ENCODE peak calls at places on chromosomes 5 and 9, in seven cellular contexts. One of them, this sample, is unnamed.

GRCh38 chr9:136995772-136996308 is 528 bp downstream of the CLIC3 start:
- DNase-seq in activated CD4-positive, alpha-beta memory T cell treated with anti-CD3 and anti-CD28 coated beads, Interleukin-2, amount 10 ng/mL, durations not matched to agents 7 days and 5 days: no peak
- DNase-seq in activated CD4-positive, alpha-beta T cell treated with anti-CD3 and anti-CD28 coated beads, Interleukin-2, amount 10 ng/mL, durations not matched to agents 7 days and 5 days: no peak
- DNase-seq in AG20443: peak
- DNase-seq in KBM-7: no peak
- DNase-seq in GM12891: no peak
- DNase-seq in HFFc6: peak
- DNase-seq in this sample: no peak

GRCh38 chr5:141846031-141846430 is 32.2 kb downstream of the PCDH1 start:
- DNase-seq in HFFc6: peak
- DNase-seq in activated CD4-positive, alpha-beta memory T cell treated with anti-CD3 and anti-CD28 coated beads, Interleukin-2, amount 10 ng/mL, durations not matched to agents 7 days and 5 days: no peak
- DNase-seq in AG20443: no peak
- DNase-seq in activated CD4-positive, alpha-beta T cell treated with anti-CD3 and anti-CD28 coated beads, Interleukin-2, amount 10 ng/mL, durations not matched to agents 7 days and 5 days: no peak
- DNase-seq in KBM-7: no peak
- DNase-seq in GM12891: no peak
- DNase-seq in this sample: no peak

GRCh38 chr9:135290086-135290485 is 189.5 kb upstream of the PPP1R26 start:
- DNase-seq in activated CD4-positive, alpha-beta T cell treated with anti-CD3 and anti-CD28 coated beads, Interleukin-2, amount 10 ng/mL, durations not matched to agents 7 days and 5 days: no peak
- DNase-seq in GM12891: no peak
- DNase-seq in AG20443: no peak
- DNase-seq in activated CD4-positive, alpha-beta memory T cell treated with anti-CD3 and anti-CD28 coated beads, Interleukin-2, amount 10 ng/mL, durations not matched to agents 7 days and 5 days: no peak
- DNase-seq in HFFc6: no peak
- DNase-seq in KBM-7: no peak
- DNase-seq in this sample: no peak

GRCh38 chr9:36101916-36102741 is 34.4 kb upstream of the GLIPR2 start:
- DNase-seq in activated CD4-positive, alpha-beta T cell treated with anti-CD3 and anti-CD28 coated beads, Interleukin-2, amount 10 ng/mL, durations not matched to agents 7 days and 5 days: no peak
- DNase-seq in activated CD4-positive, alpha-beta memory T cell treated with anti-CD3 and anti-CD28 coated beads, Interleukin-2, amount 10 ng/mL, durations not matched to agents 7 days and 5 days: no peak
- DNase-seq in HFFc6: peak
- DNase-seq in AG20443: peak
- DNase-seq in GM12891: no peak
- DNase-seq in KBM-7: no peak
- DNase-seq in this sample: no peak

GRCh38 chr5:74124826-74125225 is 498.8 kb downstream of the ARHGEF28 start:
- DNase-seq in KBM-7: no peak
- DNase-seq in HFFc6: no peak
- DNase-seq in GM12891: no peak
- DNase-seq in activated CD4-positive, alpha-beta memory T cell treated with anti-CD3 and anti-CD28 coated beads, Interleukin-2, amount 10 ng/mL, durations not matched to agents 7 days and 5 days: no peak
- DNase-seq in activated CD4-positive, alpha-beta T cell treated with anti-CD3 and anti-CD28 coated beads, Interleukin-2, amount 10 ng/mL, durations not matched to agents 7 days and 5 days: no peak
- DNase-seq in AG20443: no peak
- DNase-seq in this sample: no peak

GRCh38 chr5:170312666-170313065 is 15.1 kb upstream of the LCP2 start:
- DNase-seq in HFFc6: no peak
- DNase-seq in activated CD4-positive, alpha-beta memory T cell treated with anti-CD3 and anti-CD28 coated beads, Interleukin-2, amount 10 ng/mL, durations not matched to agents 7 days and 5 days: peak
- DNase-seq in KBM-7: peak
- DNase-seq in AG20443: no peak
- DNase-seq in activated CD4-positive, alpha-beta T cell treated with anti-CD3 and anti-CD28 coated beads, Interleukin-2, amount 10 ng/mL, durations not matched to agents 7 days and 5 days: peak
- DNase-seq in GM12891: no peak
- DNase-seq in this sample: peak

GRCh38 chr5:40124367-40124766 is 555.3 kb upstream of the PTGER4 start:
- DNase-seq in activated CD4-positive, alpha-beta memory T cell treated with anti-CD3 and anti-CD28 coated beads, Interleukin-2, amount 10 ng/mL, durations not matched to agents 7 days and 5 days: no peak
- DNase-seq in activated CD4-positive, alpha-beta T cell treated with anti-CD3 and anti-CD28 coated beads, Interleukin-2, amount 10 ng/mL, durations not matched to agents 7 days and 5 days: no peak
- DNase-seq in HFFc6: no peak
- DNase-seq in KBM-7: peak
- DNase-seq in AG20443: no peak
- DNase-seq in GM12891: no peak
- DNase-seq in this sample: no peak

GRCh38 chr9:132703336-132703735 is 33.1 kb downstream of the GTF3C4 start:
- DNase-seq in GM12891: no peak
- DNase-seq in AG20443: no peak
- DNase-seq in activated CD4-positive, alpha-beta T cell treated with anti-CD3 and anti-CD28 coated beads, Interleukin-2, amount 10 ng/mL, durations not matched to agents 7 days and 5 days: no peak
- DNase-seq in KBM-7: no peak
- DNase-seq in HFFc6: no peak
- DNase-seq in activated CD4-positive, alpha-beta memory T cell treated with anti-CD3 and anti-CD28 coated beads, Interleukin-2, amount 10 ng/mL, durations not matched to agents 7 days and 5 days: no peak
- DNase-seq in this sample: no peak

GRCh38 chr5:157324237-157324636 is 58.3 kb downstream of the CYFIP2 start:
- DNase-seq in KBM-7: peak
- DNase-seq in AG20443: peak
- DNase-seq in activated CD4-positive, alpha-beta memory T cell treated with anti-CD3 and anti-CD28 coated beads, Interleukin-2, amount 10 ng/mL, durations not matched to agents 7 days and 5 days: no peak
- DNase-seq in HFFc6: no peak
- DNase-seq in GM12891: no peak
- DNase-seq in activated CD4-positive, alpha-beta T cell treated with anti-CD3 and anti-CD28 coated beads, Interleukin-2, amount 10 ng/mL, durations not matched to agents 7 days and 5 days: no peak
- DNase-seq in this sample: no peak

GRCh38 chr9:35813434-35814105 is 1.3 kb downstream of the HINT2 start:
- DNase-seq in AG20443: no peak
- DNase-seq in KBM-7: no peak
- DNase-seq in HFFc6: no peak
- DNase-seq in activated CD4-positive, alpha-beta memory T cell treated with anti-CD3 and anti-CD28 coated beads, Interleukin-2, amount 10 ng/mL, durations not matched to agents 7 days and 5 days: no peak
- DNase-seq in activated CD4-positive, alpha-beta T cell treated with anti-CD3 and anti-CD28 coated beads, Interleukin-2, amount 10 ng/mL, durations not matched to agents 7 days and 5 days: no peak
- DNase-seq in GM12891: no peak
- DNase-seq in this sample: no peak